ENCODE peak calls at places on chromosomes 7 and 10, in four cellular contexts. One of them, this sample, is unnamed.

GRCh38 chr7:112748381-112748780 is 41.8 kb downstream of the TMEM168 start:
- DNase-seq in WERI-Rb-1: no peak
- DNase-seq in heart left ventricle: no peak
- DNase-seq in SK-N-SH: no peak
- DNase-seq in this sample: no peak

GRCh38 chr7:107890493-107890961 is 456 bp upstream of the DLD start:
- DNase-seq in WERI-Rb-1: no peak
- DNase-seq in heart left ventricle: no peak
- DNase-seq in SK-N-SH: peak
- DNase-seq in this sample: no peak

GRCh38 chr7:16587129-16587528 is 58.4 kb downstream of the ANKMY2 start:
- DNase-seq in WERI-Rb-1: no peak
- DNase-seq in heart left ventricle: no peak
- DNase-seq in SK-N-SH: no peak
- DNase-seq in this sample: no peak

GRCh38 chr10:821322-821721 is 110.2 kb downstream of the LARP4B start:
- DNase-seq in WERI-Rb-1: no peak
- DNase-seq in heart left ventricle: no peak
- DNase-seq in SK-N-SH: no peak
- DNase-seq in this sample: no peak

GRCh38 chr10:79475877-79476276 is 30.5 kb upstream of the ZCCHC24 start:
- DNase-seq in WERI-Rb-1: no peak
- DNase-seq in heart left ventricle: no peak
- DNase-seq in SK-N-SH: no peak
- DNase-seq in this sample: no peak

GRCh38 chr10:119821172-119821571 is 51.5 kb downstream of the MCMBP start:
- DNase-seq in WERI-Rb-1: no peak
- DNase-seq in heart left ventricle: no peak
- DNase-seq in SK-N-SH: no peak
- DNase-seq in this sample: no peak

GRCh38 chr10:451021-451471 is 238.4 kb downstream of the DIP2C start:
- DNase-seq in WERI-Rb-1: no peak
- DNase-seq in heart left ventricle: no peak
- DNase-seq in SK-N-SH: no peak
- DNase-seq in this sample: no peak

GRCh38 chr10:36578306-36578705 is 547.1 kb upstream of the ANKRD30A start:
- DNase-seq in WERI-Rb-1: no peak
- DNase-seq in heart left ventricle: no peak
- DNase-seq in SK-N-SH: no peak
- DNase-seq in this sample: no peak

GRCh38 chr10:118523775-118524174 is 71.7 kb downstream of the PRLHR start:
- DNase-seq in WERI-Rb-1: no peak
- DNase-seq in heart left ventricle: no peak
- DNase-seq in SK-N-SH: no peak
- DNase-seq in this sample: no peak

GRCh38 chr10:71451754-71452153 is 55.0 kb downstream of the CDH23 start:
- DNase-seq in WERI-Rb-1: no peak
- DNase-seq in heart left ventricle: no peak
- DNase-seq in SK-N-SH: no peak
- DNase-seq in this sample: no peak

GRCh38 chr7:103142494-103142893 is 6.4 kb downstream of the NAPEPLD start:
- DNase-seq in WERI-Rb-1: no peak
- DNase-seq in heart left ventricle: no peak
- DNase-seq in SK-N-SH: no peak
- DNase-seq in this sample: no peak

GRCh38 chr7:138070908-138071307 is 5.4 kb upstream of the AKR1D1 start:
- DNase-seq in WERI-Rb-1: no peak
- DNase-seq in heart left ventricle: no peak
- DNase-seq in SK-N-SH: no peak
- DNase-seq in this sample: no peak

GRCh38 chr7:129569326-129569725 is 42.2 kb upstream of the NRF1 start:
- DNase-seq in WERI-Rb-1: no peak
- DNase-seq in heart left ventricle: no peak
- DNase-seq in SK-N-SH: no peak
- DNase-seq in this sample: no peak
- H3K27ac ChIP-seq in WERI-Rb-1: no peak
- H3K27ac ChIP-seq in heart left ventricle: no peak
- H3K27ac ChIP-seq in SK-N-SH: peak
- H3K27ac ChIP-seq in this sample: no peak

GRCh38 chr10:31905586-31905985 is 23.0 kb downstream of the ARHGAP12 start:
- DNase-seq in WERI-Rb-1: no peak
- DNase-seq in heart left ventricle: no peak
- DNase-seq in SK-N-SH: no peak
- DNase-seq in this sample: no peak
- TF ChIP-seq CTCF in WERI-Rb-1: no peak
- TF ChIP-seq CTCF in heart left ventricle: no peak
- TF ChIP-seq CTCF in SK-N-SH: no peak
- TF ChIP-seq CTCF in this sample: no peak

GRCh38 chr7:151254316-151254715 is 5.8 kb upstream of the SMARCD3 start:
- DNase-seq in WERI-Rb-1: no peak
- DNase-seq in heart left ventricle: peak
- DNase-seq in SK-N-SH: no peak
- DNase-seq in this sample: peak
- H3K27ac ChIP-seq in WERI-Rb-1: no peak
- H3K27ac ChIP-seq in heart left ventricle: no peak
- H3K27ac ChIP-seq in SK-N-SH: no peak
- H3K27ac ChIP-seq in this sample: no peak

DNA sequence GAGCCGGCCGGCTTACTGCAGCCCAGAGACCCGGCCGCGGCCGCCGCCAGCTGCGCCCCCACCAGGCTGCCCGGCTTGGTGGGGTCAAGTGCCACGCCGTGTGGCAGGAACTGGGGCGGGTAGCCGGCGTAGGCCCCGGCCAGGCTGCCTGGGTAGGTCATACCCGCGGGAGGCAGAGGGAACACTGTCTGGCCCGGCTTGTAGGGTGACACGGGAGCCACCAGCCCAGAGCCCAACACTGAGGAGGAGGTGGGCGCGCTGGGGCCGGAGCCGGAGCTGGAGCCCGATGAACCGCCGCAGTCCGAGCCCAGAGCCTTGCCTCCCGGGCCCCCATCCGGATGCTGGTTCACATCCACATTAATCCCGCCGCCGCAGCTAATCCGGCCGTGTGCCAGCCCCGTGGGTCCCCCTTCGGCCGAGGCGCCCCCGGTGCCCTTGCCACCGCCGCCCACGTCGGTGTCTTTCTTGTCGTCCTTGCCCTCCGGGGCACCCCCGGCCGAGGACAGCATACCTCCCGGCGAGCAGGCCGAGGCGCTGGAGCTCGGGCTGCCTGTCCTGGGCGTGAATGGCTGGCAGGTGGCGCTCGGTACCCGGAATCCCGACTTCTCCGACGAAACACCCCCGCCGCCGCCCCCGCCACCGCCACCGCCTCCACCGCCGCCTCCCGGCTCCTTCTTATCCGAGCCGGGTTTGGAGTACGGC is 2.0 kb downstream of the ZNF503 start:
- DNase-seq in WERI-Rb-1: peak
- DNase-seq in heart left ventricle: peak
- DNase-seq in SK-N-SH: peak
- DNase-seq in this sample: peak
- TF ChIP-seq CTCF in WERI-Rb-1: peak
- TF ChIP-seq CTCF in heart left ventricle: peak
- TF ChIP-seq CTCF in SK-N-SH: peak
- TF ChIP-seq CTCF in this sample: peak

GRCh38 chr7:127812540-127812939 is 160.5 kb downstream of the SND1 start:
- DNase-seq in WERI-Rb-1: no peak
- DNase-seq in heart left ventricle: no peak
- DNase-seq in SK-N-SH: no peak
- DNase-seq in this sample: no peak
- H3K27ac ChIP-seq in WERI-Rb-1: no peak
- H3K27ac ChIP-seq in heart left ventricle: no peak
- H3K27ac ChIP-seq in SK-N-SH: no peak
- H3K27ac ChIP-seq in this sample: no peak

DNA sequence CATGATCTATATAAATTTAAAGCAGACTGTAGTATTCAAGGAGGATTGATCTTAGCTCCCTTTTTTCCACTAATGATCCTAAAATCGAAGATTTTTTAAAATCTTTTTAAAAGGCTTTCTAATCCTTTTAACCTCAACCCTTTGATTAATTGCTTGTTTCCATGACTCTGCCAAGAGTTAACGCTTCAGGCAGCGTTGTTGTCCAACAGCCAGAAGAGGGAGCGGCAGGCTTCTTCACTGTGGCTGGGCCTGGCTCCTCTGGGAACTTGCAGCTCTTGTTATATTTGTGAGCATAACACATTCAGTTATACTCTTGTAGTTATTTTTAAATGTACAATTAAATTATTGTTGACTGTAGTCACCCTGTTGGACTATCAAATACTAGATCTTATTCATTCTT is 26.3 kb downstream of the CRCP start:
- DNase-seq in WERI-Rb-1: peak
- DNase-seq in heart left ventricle: peak
- DNase-seq in SK-N-SH: peak
- DNase-seq in this sample: peak
- TF ChIP-seq CTCF in WERI-Rb-1: peak
- TF ChIP-seq CTCF in heart left ventricle: peak
- TF ChIP-seq CTCF in SK-N-SH: peak
- TF ChIP-seq CTCF in this sample: peak

DNA sequence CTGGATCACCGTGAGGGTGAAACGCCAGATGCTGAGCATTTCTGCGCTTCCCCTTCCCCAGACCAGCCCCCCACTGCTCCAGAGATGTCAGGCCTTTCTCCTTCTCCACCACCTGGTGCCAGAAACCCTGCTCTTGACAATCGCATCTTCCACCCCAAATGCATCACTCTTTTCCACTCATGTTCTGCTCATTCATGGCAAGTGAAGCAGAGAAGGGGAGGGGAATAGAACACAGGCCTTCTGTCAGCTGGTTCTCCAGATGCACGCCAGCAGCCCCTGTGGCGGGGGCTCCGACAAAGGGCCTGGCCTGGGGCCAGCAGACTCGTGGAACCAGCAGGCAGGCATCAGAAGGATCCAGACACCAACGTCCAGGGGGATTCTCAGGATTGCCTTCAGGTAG is 68.5 kb upstream of the SVIL start:
- DNase-seq in WERI-Rb-1: no peak
- DNase-seq in heart left ventricle: no peak
- DNase-seq in SK-N-SH: peak
- DNase-seq in this sample: no peak
- H3K27ac ChIP-seq in WERI-Rb-1: no peak
- H3K27ac ChIP-seq in heart left ventricle: no peak
- H3K27ac ChIP-seq in SK-N-SH: no peak
- H3K27ac ChIP-seq in this sample: peak

GRCh38 chr7:151056286-151057037 is 1.2 kb downstream of the CDK5 start:
- DNase-seq in WERI-Rb-1: peak
- DNase-seq in heart left ventricle: no peak
- DNase-seq in SK-N-SH: no peak
- DNase-seq in this sample: no peak
- TF ChIP-seq CTCF in WERI-Rb-1: peak
- TF ChIP-seq CTCF in heart left ventricle: no peak
- TF ChIP-seq CTCF in SK-N-SH: peak
- TF ChIP-seq CTCF in this sample: no peak

GRCh38 chr7:157140118-157140905 is 1.6 kb downstream of the UBE3C start:
- DNase-seq in WERI-Rb-1: no peak
- DNase-seq in heart left ventricle: no peak
- DNase-seq in SK-N-SH: no peak
- DNase-seq in this sample: no peak
- H3K27ac ChIP-seq in WERI-Rb-1: peak
- H3K27ac ChIP-seq in heart left ventricle: peak
- H3K27ac ChIP-seq in SK-N-SH: no peak
- H3K27ac ChIP-seq in this sample: peak